ENCODE peak calls at places on chromosomes 12 and 14, in seven cellular contexts. One of them, this sample, is unnamed.

GRCh38 chr14:64764641-64765520 is 60.7 kb downstream of the PLEKHG3 start:
- DNase-seq in mammary epithelial cell: peak; percentile 61
- DNase-seq in HCT116: peak; percentile 44
- DNase-seq in tibial artery: peak; percentile 69
- DNase-seq in A549: peak; percentile 83
- DNase-seq in stomach: peak; percentile 77
- DNase-seq in neural progenitor cell: peak; percentile 88
- DNase-seq in this sample: peak; percentile 91

GRCh38 chr12:5033883-5034282 is 9.8 kb upstream of the KCNA5 start:
- DNase-seq in neural progenitor cell: no peak
- DNase-seq in mammary epithelial cell: no peak
- DNase-seq in HCT116: no peak
- DNase-seq in tibial artery: no peak
- DNase-seq in stomach: no peak
- DNase-seq in A549: no peak
- DNase-seq in this sample: no peak

GRCh38 chr14:62592877-62593276 is 452.4 kb downstream of the KCNH5 start:
- DNase-seq in neural progenitor cell: no peak
- DNase-seq in stomach: no peak
- DNase-seq in mammary epithelial cell: peak; percentile 62
- DNase-seq in A549: no peak
- DNase-seq in HCT116: no peak
- DNase-seq in tibial artery: no peak
- DNase-seq in this sample: no peak

GRCh38 chr14:73526036-73526984 is 10.6 kb upstream of the ACOT1 start:
- DNase-seq in tibial artery: no peak
- DNase-seq in mammary epithelial cell: peak; percentile 57
- DNase-seq in stomach: peak; percentile 84
- DNase-seq in HCT116: no peak
- DNase-seq in neural progenitor cell: no peak
- DNase-seq in A549: no peak
- DNase-seq in this sample: no peak

GRCh38 chr14:74459289-74459946 is 33.4 kb upstream of the SYNDIG1L start:
- DNase-seq in mammary epithelial cell: peak; percentile 37
- DNase-seq in neural progenitor cell: peak; percentile 71
- DNase-seq in A549: peak; percentile 51
- DNase-seq in HCT116: no peak
- DNase-seq in stomach: no peak
- DNase-seq in tibial artery: peak; percentile 42
- DNase-seq in this sample: peak; percentile 57

GRCh38 chr12:51025182-51025747 is 919 bp downstream of the SLC11A2 start:
- DNase-seq in HCT116: no peak
- DNase-seq in stomach: no peak
- DNase-seq in mammary epithelial cell: no peak
- DNase-seq in A549: no peak
- DNase-seq in tibial artery: no peak
- DNase-seq in neural progenitor cell: no peak
- DNase-seq in this sample: no peak

GRCh38 chr14:94011795-94012194 is 14.3 kb upstream of the OTUB2 start:
- DNase-seq in neural progenitor cell: no peak
- DNase-seq in stomach: no peak
- DNase-seq in A549: no peak
- DNase-seq in tibial artery: no peak
- DNase-seq in HCT116: no peak
- DNase-seq in mammary epithelial cell: peak; percentile 21
- DNase-seq in this sample: no peak

GRCh38 chr12:116588390-116589028 is 29.3 kb downstream of the MAP1LC3B2 start:
- DNase-seq in neural progenitor cell: no peak
- DNase-seq in HCT116: no peak
- DNase-seq in tibial artery: no peak
- DNase-seq in stomach: no peak
- DNase-seq in A549: no peak
- DNase-seq in mammary epithelial cell: no peak
- DNase-seq in this sample: no peak

GRCh38 chr12:32761716-32762115 is 6.0 kb upstream of the YARS2 start:
- DNase-seq in stomach: no peak
- DNase-seq in HCT116: no peak
- DNase-seq in A549: no peak
- DNase-seq in neural progenitor cell: no peak
- DNase-seq in tibial artery: no peak
- DNase-seq in mammary epithelial cell: no peak
- DNase-seq in this sample: no peak

GRCh38 chr14:24032727-24033418 is 18.9 kb upstream of the CARMIL3 start:
- DNase-seq in tibial artery: peak; percentile 69
- DNase-seq in mammary epithelial cell: peak; percentile 91
- DNase-seq in neural progenitor cell: no peak
- DNase-seq in stomach: peak; percentile 49
- DNase-seq in HCT116: no peak
- DNase-seq in A549: peak; percentile 41
- DNase-seq in this sample: no peak

GRCh38 chr12:53427905-53428594 is 4.4 kb downstream of the AMHR2 start:
- DNase-seq in tibial artery: no peak
- DNase-seq in A549: peak; percentile 89
- DNase-seq in HCT116: peak; percentile 80
- DNase-seq in mammary epithelial cell: peak; percentile 98
- DNase-seq in stomach: no peak
- DNase-seq in neural progenitor cell: no peak
- DNase-seq in this sample: no peak

GRCh38 chr12:18217981-18218380 is 43.3 kb upstream of the PIK3C2G start:
- DNase-seq in neural progenitor cell: no peak
- DNase-seq in A549: no peak
- DNase-seq in stomach: no peak
- DNase-seq in HCT116: no peak
- DNase-seq in mammary epithelial cell: peak; percentile 20
- DNase-seq in tibial artery: no peak
- DNase-seq in this sample: no peak

GRCh38 chr14:22713631-22713950 is 52.9 kb upstream of the OXA1L start:
- DNase-seq in neural progenitor cell: no peak
- DNase-seq in A549: no peak
- DNase-seq in HCT116: no peak
- DNase-seq in stomach: no peak
- DNase-seq in mammary epithelial cell: no peak
- DNase-seq in tibial artery: no peak
- DNase-seq in this sample: no peak

GRCh38 chr12:66620026-66620425 is 58.9 kb downstream of the GRIP1 start:
- DNase-seq in mammary epithelial cell: peak; percentile 22
- DNase-seq in A549: no peak
- DNase-seq in tibial artery: no peak
- DNase-seq in stomach: no peak
- DNase-seq in neural progenitor cell: no peak
- DNase-seq in HCT116: no peak
- DNase-seq in this sample: no peak

GRCh38 chr14:94016446-94016976 is 9.6 kb upstream of the OTUB2 start:
- DNase-seq in stomach: no peak
- DNase-seq in neural progenitor cell: no peak
- DNase-seq in mammary epithelial cell: no peak
- DNase-seq in tibial artery: no peak
- DNase-seq in HCT116: no peak
- DNase-seq in A549: no peak
- DNase-seq in this sample: no peak

GRCh38 chr12:119713551-119714031 is 45.7 kb downstream of the PRKAB1 start:
- DNase-seq in stomach: peak; percentile 87
- DNase-seq in mammary epithelial cell: no peak
- DNase-seq in A549: no peak
- DNase-seq in neural progenitor cell: no peak
- DNase-seq in HCT116: no peak
- DNase-seq in tibial artery: no peak
- DNase-seq in this sample: no peak

GRCh38 chr12:111942557-111942956 is 70.4 kb downstream of the TMEM116 start:
- DNase-seq in tibial artery: no peak
- DNase-seq in HCT116: no peak
- DNase-seq in mammary epithelial cell: peak; percentile 74
- DNase-seq in stomach: peak; percentile 27
- DNase-seq in neural progenitor cell: no peak
- DNase-seq in A549: no peak
- DNase-seq in this sample: no peak

GRCh38 chr14:20714593-20715250 is 26.2 kb downstream of the ANG start:
- DNase-seq in tibial artery: peak; percentile 90
- DNase-seq in stomach: peak; percentile 91
- DNase-seq in neural progenitor cell: no peak
- DNase-seq in A549: no peak
- DNase-seq in mammary epithelial cell: peak; percentile 79
- DNase-seq in HCT116: no peak
- DNase-seq in this sample: peak; percentile 93

GRCh38 chr14:22502007-22502406 is 87.0 kb downstream of the DAD1 start:
- DNase-seq in mammary epithelial cell: no peak
- DNase-seq in HCT116: no peak
- DNase-seq in neural progenitor cell: no peak
- DNase-seq in A549: no peak
- DNase-seq in tibial artery: peak; percentile 37
- DNase-seq in stomach: no peak
- DNase-seq in this sample: peak; percentile 66

GRCh38 chr14:100440207-100440631 is 117.1 kb downstream of the SLC25A47 start:
- DNase-seq in mammary epithelial cell: peak; percentile 79
- DNase-seq in HCT116: no peak
- DNase-seq in tibial artery: peak; percentile 63
- DNase-seq in stomach: peak; percentile 77
- DNase-seq in neural progenitor cell: peak; percentile 83
- DNase-seq in A549: peak; percentile 89
- DNase-seq in this sample: peak; percentile 67

GRCh38 chr12:26941251-26941650 is 3.0 kb downstream of the FGFR1OP2 start:
- DNase-seq in A549: no peak
- DNase-seq in stomach: no peak
- DNase-seq in neural progenitor cell: no peak
- DNase-seq in HCT116: no peak
- DNase-seq in tibial artery: no peak
- DNase-seq in mammary epithelial cell: no peak
- DNase-seq in this sample: no peak

GRCh38 chr12:26940820-26941219 is 2.5 kb downstream of the FGFR1OP2 start:
- DNase-seq in stomach: no peak
- DNase-seq in tibial artery: no peak
- DNase-seq in A549: no peak
- DNase-seq in neural progenitor cell: no peak
- DNase-seq in mammary epithelial cell: no peak
- DNase-seq in HCT116: no peak
- DNase-seq in this sample: no peak

GRCh38 chr12:26938660-26939185 is 453 bp downstream of the FGFR1OP2 start:
- DNase-seq in mammary epithelial cell: no peak
- DNase-seq in HCT116: peak; percentile 3
- DNase-seq in stomach: peak; percentile 38
- DNase-seq in neural progenitor cell: no peak
- DNase-seq in A549: peak; percentile 23
- DNase-seq in tibial artery: peak; percentile 35
- DNase-seq in this sample: no peak

GRCh38 chr12:26939192-26939832 is 1.0 kb downstream of the FGFR1OP2 start:
- DNase-seq in A549: no peak
- DNase-seq in mammary epithelial cell: peak; percentile 40
- DNase-seq in tibial artery: no peak
- DNase-seq in stomach: no peak
- DNase-seq in HCT116: no peak
- DNase-seq in neural progenitor cell: no peak
- DNase-seq in this sample: no peak

GRCh38 chr12:26939953-26940352 is 1.7 kb downstream of the FGFR1OP2 start:
- DNase-seq in mammary epithelial cell: no peak
- DNase-seq in A549: no peak
- DNase-seq in neural progenitor cell: no peak
- DNase-seq in stomach: no peak
- DNase-seq in tibial artery: no peak
- DNase-seq in HCT116: no peak
- DNase-seq in this sample: no peak
- H3K4me1 ChIP-seq in mammary epithelial cell: peaks cover 12% of the 10 kb centered on the region
- H3K4me1 ChIP-seq in A549: peaks cover 54% of the 10 kb centered on the region
- H3K4me1 ChIP-seq in neural progenitor cell: peaks cover 27% of the 10 kb centered on the region
- H3K4me1 ChIP-seq in stomach: peaks cover 64% of the 10 kb centered on the region
- H3K4me1 ChIP-seq in tibial artery: peaks cover 54% of the 10 kb centered on the region
- H3K4me1 ChIP-seq in HCT116: peaks cover 26% of the 10 kb centered on the region
- H3K4me1 ChIP-seq in this sample: no peaks in the 10 kb centered on the region

DNA sequence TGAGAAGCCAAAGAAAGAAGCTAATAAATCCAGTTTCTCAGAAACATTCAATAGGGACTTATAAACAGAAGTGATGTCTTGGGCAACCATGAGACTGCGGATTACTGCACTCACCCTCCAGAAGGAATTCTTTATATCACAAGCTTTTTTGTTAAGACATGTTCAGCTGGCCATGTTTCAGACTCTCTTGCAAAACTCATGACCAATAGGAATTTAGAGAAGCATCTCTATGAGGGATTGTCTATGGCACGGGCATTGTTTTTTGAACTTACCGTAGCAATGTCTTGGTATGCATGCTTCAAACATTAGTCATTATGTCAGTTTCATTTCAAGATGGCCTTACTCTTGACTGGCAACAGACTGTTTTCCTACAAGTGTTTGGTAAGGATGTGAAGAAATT is 15.5 kb upstream of the ZNF268 start:
- DNase-seq in HCT116: no peak
- DNase-seq in mammary epithelial cell: peak; percentile 79
- DNase-seq in stomach: no peak
- DNase-seq in A549: no peak
- DNase-seq in neural progenitor cell: no peak
- DNase-seq in tibial artery: no peak
- DNase-seq in this sample: no peak
- H3K9me3 ChIP-seq in HCT116: peaks cover 4% of the 10 kb centered on the region
- H3K9me3 ChIP-seq in mammary epithelial cell: peaks cover 18% of the 10 kb centered on the region
- H3K9me3 ChIP-seq in stomach: peaks cover 14% of the 10 kb centered on the region
- H3K9me3 ChIP-seq in A549: peaks cover 73% of the 10 kb centered on the region
- H3K9me3 ChIP-seq in neural progenitor cell: peaks cover 35% of the 10 kb centered on the region
- H3K9me3 ChIP-seq in tibial artery: peaks cover 88% of the 10 kb centered on the region
- H3K9me3 ChIP-seq in this sample: peaks cover 9% of the 10 kb centered on the region

DNA sequence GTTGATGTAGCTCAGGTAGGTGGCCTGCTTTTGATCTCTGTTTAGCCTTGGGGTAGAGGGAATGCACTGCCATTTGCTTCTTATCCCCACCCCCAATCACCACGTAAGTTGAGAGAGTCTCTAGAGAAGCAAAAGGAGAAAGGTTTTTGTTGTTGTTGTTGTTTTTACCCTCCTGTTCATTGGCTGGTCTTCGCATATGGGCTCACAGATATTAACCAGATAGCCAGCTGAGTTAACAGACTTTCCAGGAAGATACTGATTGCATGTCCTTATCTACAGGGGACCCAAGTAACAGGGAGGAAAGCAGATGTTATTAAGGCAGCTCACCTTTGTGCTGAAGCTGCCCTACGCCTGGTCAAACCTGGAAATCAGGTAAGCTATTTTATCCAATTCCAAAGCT is 2.9 kb downstream of the PA2G4 start:
- DNase-seq in A549: no peak
- DNase-seq in tibial artery: no peak
- DNase-seq in stomach: no peak
- DNase-seq in neural progenitor cell: no peak
- DNase-seq in HCT116: no peak
- DNase-seq in mammary epithelial cell: no peak
- DNase-seq in this sample: no peak
- H3K4me3 ChIP-seq in A549: no peak overlapping the region
- H3K4me3 ChIP-seq in tibial artery: no peak overlapping the region
- H3K4me3 ChIP-seq in stomach: no peak overlapping the region
- H3K4me3 ChIP-seq in neural progenitor cell: no peak overlapping the region
- H3K4me3 ChIP-seq in HCT116: no peak overlapping the region
- H3K4me3 ChIP-seq in mammary epithelial cell: no peak overlapping the region
- H3K4me3 ChIP-seq in this sample: no peak overlapping the region

GRCh38 chr12:2999265-2999841 is 40.2 kb downstream of the TEAD4 start:
- DNase-seq in HCT116: no peak
- DNase-seq in A549: no peak
- DNase-seq in tibial artery: no peak
- DNase-seq in mammary epithelial cell: no peak
- DNase-seq in neural progenitor cell: peak; percentile 66
- DNase-seq in stomach: no peak
- DNase-seq in this sample: no peak
- H3K4me1 ChIP-seq in HCT116: no peaks in the 10 kb centered on the region
- H3K4me1 ChIP-seq in A549: peaks cover 3% of the 10 kb centered on the region
- H3K4me1 ChIP-seq in tibial artery: peaks cover 15% of the 10 kb centered on the region
- H3K4me1 ChIP-seq in mammary epithelial cell: peaks cover 6% of the 10 kb centered on the region
- H3K4me1 ChIP-seq in neural progenitor cell: peaks cover 17% of the 10 kb centered on the region
- H3K4me1 ChIP-seq in stomach: peaks cover 1% of the 10 kb centered on the region
- H3K4me1 ChIP-seq in this sample: no peaks in the 10 kb centered on the region

This sample was measured in aorta.